ENCODE peak calls at places on chromosomes 13 and 19, in nine cellular contexts. A is fibroblast of lung, M is hepatocyte, P is mucosa of gallbladder, X is brain microvascular endothelial cell, S is lower leg skin, G is NCI-H1105, Z is cardiac fibroblast, Y is endothelial cell. W is an unnamed sample.

GRCh38 chr19:44608391-44608821 is 5.0 kb upstream of the IGSF23 start:
- DNase-seq in A (peak), M (peak), P (no peak), X (no peak), S (no peak), G (no peak), Z (peak), Y (no peak), W (no peak)

GRCh38 chr19:18878058-18878797 is 17.7 kb downstream of the CERS1 start:
- DNase-seq in A (no peak), M (no peak), P (no peak), X (no peak), S (no peak), G (no peak), Z (no peak), Y (no peak), W (no peak)

GRCh38 chr19:13033819-13034611 is 38.7 kb downstream of the NFIX start:
- DNase-seq in A (peak), M (peak), P (peak), X (no peak), S (peak), G (peak), Z (peak), Y (peak), W (peak)

GRCh38 chr13:65746522-65746921 is 1483.6 kb downstream of the PCDH9 start:
- DNase-seq in A (peak), M (no peak), P (no peak), X (no peak), S (no peak), G (no peak), Z (no peak), Y (no peak), W (no peak)

GRCh38 chr13:40668335-40668734 is 1.9 kb upstream of the FOXO1 start:
- DNase-seq in A (peak), M (peak), P (peak), X (no peak), S (peak), G (no peak), Z (peak), Y (peak), W (peak)

GRCh38 chr13:39407138-39407537 is 195.9 kb downstream of the LHFPL6 start:
- DNase-seq in A (no peak), M (no peak), P (no peak), X (no peak), S (no peak), G (no peak), Z (no peak), Y (no peak), W (no peak)

GRCh38 chr19:34260771-34261173 is 6.4 kb downstream of the GARRE1 start:
- DNase-seq in A (peak), M (peak), P (no peak), X (peak), S (no peak), G (no peak), Z (peak), Y (no peak), W (no peak)

GRCh38 chr13:39415003-39415402 is 188.0 kb downstream of the LHFPL6 start:
- DNase-seq in A (peak), M (no peak), P (peak), X (no peak), S (peak), G (no peak), Z (peak), Y (no peak), W (peak)

GRCh38 chr19:4297901-4298771 is 4.1 kb downstream of the TMIGD2 start:
- DNase-seq in A (no peak), M (no peak), P (no peak), X (peak), S (no peak), G (no peak), Z (no peak), Y (no peak), W (no peak)

GRCh38 chr19:38309615-38310278 is 5.7 kb downstream of the C19orf33 start:
- DNase-seq in A (no peak), M (no peak), P (no peak), X (no peak), S (no peak), G (no peak), Z (no peak), Y (no peak), W (no peak)

GRCh38 chr13:67390462-67391093 is 160.4 kb upstream of the PCDH9 start:
- DNase-seq in A (peak), M (no peak), P (no peak), X (peak), S (no peak), G (no peak), Z (peak), Y (no peak), W (no peak)

GRCh38 chr19:1460033-1460995 is 10.4 kb downstream of the APC2 start:
- DNase-seq in A (no peak), M (no peak), P (no peak), X (no peak), S (no peak), G (no peak), Z (no peak), Y (no peak), W (no peak)

GRCh38 chr13:95323930-95324662 is 22.8 kb upstream of the ABCC4 start:
- DNase-seq in A (no peak), M (no peak), P (no peak), X (no peak), S (no peak), G (no peak), Z (no peak), Y (peak), W (no peak)

GRCh38 chr13:23674795-23675640 is 104.8 kb downstream of the TNFRSF19 start:
- DNase-seq in A (peak), M (peak), P (no peak), X (peak), S (no peak), G (no peak), Z (peak), Y (no peak), W (no peak)